ENCODE peak calls at places on chromosome 5, in ten cellular contexts. F is endothelial cell of umbilical vein; R is HFFc6; W is cardiac fibroblast; S is adipocyte; A is activated CD4-positive, alpha-beta T cell treated with anti-CD3 and anti-CD28 coated beads, Interleukin-2, amount 10 ng/mL, durations not matched to agents 7 days and 5 days; C is NCI-H345; L is Kasumi-1; J is body of pancreas; P is MV-4-11. M is an unnamed sample.

GRCh38 chr5:147417133-147417813 is 92.6 kb downstream of the DPYSL3 start:
- DNase-seq in J (peak), L (no peak), W (peak), R (no peak), P (no peak), A (no peak), F (peak), S (peak), C (peak), M (peak)

GRCh38 chr5:5474961-5475360 is 52.5 kb downstream of the ICE1 start:
- DNase-seq in P (no peak), W (no peak), F (no peak), A (no peak), C (no peak), R (no peak), J (no peak), L (no peak), S (no peak), M (no peak)

GRCh38 chr5:58542709-58543108 is 40.2 kb upstream of the RAB3C start:
- DNase-seq in A (no peak), J (no peak), L (no peak), C (peak), P (no peak), S (no peak), R (no peak), W (no peak), F (peak), M (no peak)

GRCh38 chr5:159211712-159212111 is 2.4 kb upstream of the RNF145 start:
- DNase-seq in L (peak), C (no peak), S (no peak), A (no peak), W (no peak), P (peak), J (no peak), R (no peak), F (no peak), M (no peak)

GRCh38 chr5:56561-57290 is 35.2 kb upstream of the PLEKHG4B start:
- DNase-seq in W (peak), R (peak), A (peak), L (peak), C (no peak), F (no peak), P (peak), J (no peak), S (peak), M (no peak)

GRCh38 chr5:160956011-160956410 is 104.0 kb upstream of the ATP10B start:
- DNase-seq in P (no peak), C (no peak), W (no peak), L (no peak), R (no peak), J (no peak), S (no peak), F (no peak), A (no peak), M (no peak)

GRCh38 chr5:142783601-142784291 is 13.6 kb downstream of the ARHGAP26 start:
- DNase-seq in A (peak), P (peak), F (no peak), R (no peak), S (no peak), W (peak), L (no peak), J (no peak), C (no peak), M (peak)

GRCh38 chr5:144697847-144698262 is 527.2 kb downstream of the KCTD16 start:
- DNase-seq in J (no peak), W (peak), P (no peak), R (peak), L (no peak), S (peak), C (no peak), F (peak), A (no peak), M (peak)